ENCODE peak calls at places on chromosomes 6 and 20, in five cellular contexts. One of them, this sample, is unnamed. For H3K36me3 and H3K4me1, the result is how much of the 10 kb centered on the place peaks cover.

GRCh38 chr6:88629838-88630462 is 333.5 kb downstream of the RNGTT start:
- DNase-seq in body of pancreas: no peak
- DNase-seq in stomach: no peak
- DNase-seq in uterus: no peak
- DNase-seq in ovary: no peak
- DNase-seq in this sample: no peak

GRCh38 chr6:165229216-165229615 is 80.2 kb downstream of the C6orf118 start:
- DNase-seq in body of pancreas: no peak
- DNase-seq in stomach: no peak
- DNase-seq in uterus: no peak
- DNase-seq in ovary: no peak
- DNase-seq in this sample: no peak

GRCh38 chr6:66628917-66629316 is 921.9 kb upstream of the EYS start:
- DNase-seq in body of pancreas: no peak
- DNase-seq in stomach: no peak
- DNase-seq in uterus: no peak
- DNase-seq in ovary: no peak
- DNase-seq in this sample: no peak

GRCh38 chr6:41636803-41637178 is 1.5 kb upstream of the MDFI start:
- DNase-seq in body of pancreas: peak
- DNase-seq in stomach: peak
- DNase-seq in uterus: no peak
- DNase-seq in ovary: peak
- DNase-seq in this sample: no peak

GRCh38 chr6:5904527-5904926 is 102.2 kb downstream of the NRN1 start:
- DNase-seq in body of pancreas: no peak
- DNase-seq in stomach: no peak
- DNase-seq in uterus: no peak
- DNase-seq in ovary: no peak
- DNase-seq in this sample: no peak

GRCh38 chr6:157774153-157775135 is 48.6 kb upstream of the SNX9 start:
- DNase-seq in body of pancreas: no peak
- DNase-seq in stomach: no peak
- DNase-seq in uterus: no peak
- DNase-seq in ovary: no peak
- DNase-seq in this sample: no peak

GRCh38 chr6:71197770-71198169 is 90.8 kb upstream of the OGFRL1 start:
- DNase-seq in body of pancreas: no peak
- DNase-seq in stomach: no peak
- DNase-seq in uterus: no peak
- DNase-seq in ovary: no peak
- DNase-seq in this sample: no peak

GRCh38 chr6:56642366-56643261 is at the start of gene DST:
- DNase-seq in body of pancreas: no peak
- DNase-seq in stomach: no peak
- DNase-seq in uterus: no peak
- DNase-seq in ovary: no peak
- DNase-seq in this sample: no peak

GRCh38 chr6:111486921-111487320 is 3.9 kb upstream of the REV3L start:
- DNase-seq in body of pancreas: no peak
- DNase-seq in stomach: no peak
- DNase-seq in uterus: no peak
- DNase-seq in ovary: no peak
- DNase-seq in this sample: no peak

GRCh38 chr20:44489931-44490330 is 14.3 kb downstream of the TTPAL start:
- DNase-seq in body of pancreas: no peak
- DNase-seq in stomach: no peak
- DNase-seq in uterus: no peak
- DNase-seq in ovary: no peak
- DNase-seq in this sample: no peak
- H3K36me3 ChIP-seq in body of pancreas: under half
- H3K36me3 ChIP-seq in stomach: half or more
- H3K36me3 ChIP-seq in uterus: under half
- H3K36me3 ChIP-seq in ovary: under half
- H3K36me3 ChIP-seq in this sample: half or more

GRCh38 chr20:17966432-17967312 is 1.9 kb downstream of the SNX5 start:
- DNase-seq in body of pancreas: no peak
- DNase-seq in stomach: no peak
- DNase-seq in uterus: no peak
- DNase-seq in ovary: no peak
- DNase-seq in this sample: no peak

GRCh38 chr20:17965042-17965697 is 3.4 kb downstream of the SNX5 start:
- DNase-seq in body of pancreas: no peak
- DNase-seq in stomach: no peak
- DNase-seq in uterus: no peak
- DNase-seq in ovary: no peak
- DNase-seq in this sample: no peak

GRCh38 chr20:17963114-17963897 is 5.3 kb downstream of the SNX5 start:
- DNase-seq in body of pancreas: no peak
- DNase-seq in stomach: no peak
- DNase-seq in uterus: no peak
- DNase-seq in ovary: no peak
- DNase-seq in this sample: no peak

GRCh38 chr20:17964073-17964472 is 4.5 kb downstream of the SNX5 start:
- DNase-seq in body of pancreas: no peak
- DNase-seq in stomach: no peak
- DNase-seq in uterus: no peak
- DNase-seq in ovary: no peak
- DNase-seq in this sample: no peak

DNA sequence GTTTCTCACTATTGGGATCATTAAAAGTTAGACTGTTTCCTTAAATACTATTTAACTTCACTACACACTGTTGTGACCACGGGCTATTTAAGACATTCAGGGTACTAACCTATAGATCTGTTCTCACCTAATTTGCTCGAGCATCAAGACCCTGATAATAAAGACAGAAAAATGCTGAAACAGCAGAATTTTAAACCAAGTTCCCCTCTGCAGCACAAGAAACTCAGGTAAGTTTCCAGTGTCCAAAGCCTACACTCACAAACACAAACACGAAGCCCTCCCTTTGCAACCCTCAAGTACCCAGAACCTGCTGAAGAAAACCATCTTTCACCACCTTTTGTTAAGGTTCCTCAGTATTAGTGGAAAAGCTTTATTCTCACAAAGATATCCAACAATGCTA is 4.0 kb downstream of the SNX5 start:
- DNase-seq in body of pancreas: no peak
- DNase-seq in stomach: no peak
- DNase-seq in uterus: no peak
- DNase-seq in ovary: no peak
- DNase-seq in this sample: no peak
- H3K4me1 ChIP-seq in body of pancreas: half or more
- H3K4me1 ChIP-seq in stomach: half or more
- H3K4me1 ChIP-seq in uterus: under half
- H3K4me1 ChIP-seq in ovary: under half
- H3K4me1 ChIP-seq in this sample: half or more

GRCh38 chr6:3001146-3001772 is 1.6 kb downstream of the NQO2 start:
- DNase-seq in body of pancreas: no peak
- DNase-seq in stomach: no peak
- DNase-seq in uterus: no peak
- DNase-seq in ovary: no peak
- DNase-seq in this sample: no peak
- H3K27ac ChIP-seq in body of pancreas: no peak
- H3K27ac ChIP-seq in stomach: no peak
- H3K27ac ChIP-seq in uterus: no peak
- H3K27ac ChIP-seq in ovary: no peak
- H3K27ac ChIP-seq in this sample: peak

DNA sequence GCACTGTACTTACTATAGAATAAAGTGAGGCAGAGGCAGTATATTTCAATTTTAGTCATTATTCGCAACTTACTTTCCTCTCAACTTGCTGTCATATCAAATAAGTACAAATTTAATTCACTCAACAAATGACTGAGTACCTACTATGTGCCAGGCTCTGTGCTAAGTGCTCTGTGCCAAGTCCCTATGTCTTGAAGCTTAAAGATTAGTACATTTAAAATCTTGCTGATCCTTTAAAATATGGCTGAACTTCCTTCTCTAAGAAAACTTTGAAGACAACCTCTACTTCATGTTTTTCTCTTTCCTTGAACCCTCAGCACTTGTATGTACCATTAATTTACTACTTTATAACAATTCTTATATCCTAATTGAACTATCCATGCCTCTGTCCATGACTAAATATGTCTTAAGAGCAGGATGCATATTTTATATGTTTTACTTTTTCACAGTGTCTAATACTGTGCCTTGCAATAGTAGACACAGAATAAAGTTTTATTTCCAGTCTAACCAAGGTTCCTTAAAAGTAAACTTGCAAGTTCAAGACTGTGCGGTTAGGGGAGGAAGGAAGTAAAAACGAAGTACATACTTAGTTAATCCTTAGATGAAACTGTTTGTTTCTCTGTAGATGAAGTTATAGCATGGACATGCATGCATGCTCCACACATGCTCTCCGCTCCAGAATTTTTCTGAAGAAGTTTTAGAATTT is 10.0 kb upstream of the LATS1 start:
- DNase-seq in body of pancreas: no peak
- DNase-seq in stomach: no peak
- DNase-seq in uterus: no peak
- DNase-seq in ovary: no peak
- DNase-seq in this sample: no peak
- H3K36me3 ChIP-seq in body of pancreas: under half
- H3K36me3 ChIP-seq in stomach: half or more
- H3K36me3 ChIP-seq in uterus: under half
- H3K36me3 ChIP-seq in ovary: under half
- H3K36me3 ChIP-seq in this sample: half or more

GRCh38 chr6:42984924-42985475 is 630 bp downstream of the PPP2R5D start:
- DNase-seq in body of pancreas: peak
- DNase-seq in stomach: no peak
- DNase-seq in uterus: no peak
- DNase-seq in ovary: no peak
- DNase-seq in this sample: no peak

GRCh38 chr6:42981866-42982265 is 2.5 kb upstream of the PPP2R5D start:
- DNase-seq in body of pancreas: no peak
- DNase-seq in stomach: no peak
- DNase-seq in uterus: no peak
- DNase-seq in ovary: no peak
- DNase-seq in this sample: no peak

GRCh38 chr6:42988486-42989020 is 4.2 kb downstream of the PPP2R5D start:
- DNase-seq in body of pancreas: no peak
- DNase-seq in stomach: no peak
- DNase-seq in uterus: no peak
- DNase-seq in ovary: no peak
- DNase-seq in this sample: no peak

GRCh38 chr6:42987533-42988451 is 3.4 kb downstream of the PPP2R5D start:
- DNase-seq in body of pancreas: no peak
- DNase-seq in stomach: no peak
- DNase-seq in uterus: no peak
- DNase-seq in ovary: no peak
- DNase-seq in this sample: no peak

GRCh38 chr6:42984001-42984923 is at the start of gene PPP2R5D:
- DNase-seq in body of pancreas: peak
- DNase-seq in stomach: peak
- DNase-seq in uterus: peak
- DNase-seq in ovary: peak
- DNase-seq in this sample: peak
- H3K4me1 ChIP-seq in body of pancreas: under half
- H3K4me1 ChIP-seq in stomach: under half
- H3K4me1 ChIP-seq in uterus: under half
- H3K4me1 ChIP-seq in ovary: under half
- H3K4me1 ChIP-seq in this sample: half or more

DNA sequence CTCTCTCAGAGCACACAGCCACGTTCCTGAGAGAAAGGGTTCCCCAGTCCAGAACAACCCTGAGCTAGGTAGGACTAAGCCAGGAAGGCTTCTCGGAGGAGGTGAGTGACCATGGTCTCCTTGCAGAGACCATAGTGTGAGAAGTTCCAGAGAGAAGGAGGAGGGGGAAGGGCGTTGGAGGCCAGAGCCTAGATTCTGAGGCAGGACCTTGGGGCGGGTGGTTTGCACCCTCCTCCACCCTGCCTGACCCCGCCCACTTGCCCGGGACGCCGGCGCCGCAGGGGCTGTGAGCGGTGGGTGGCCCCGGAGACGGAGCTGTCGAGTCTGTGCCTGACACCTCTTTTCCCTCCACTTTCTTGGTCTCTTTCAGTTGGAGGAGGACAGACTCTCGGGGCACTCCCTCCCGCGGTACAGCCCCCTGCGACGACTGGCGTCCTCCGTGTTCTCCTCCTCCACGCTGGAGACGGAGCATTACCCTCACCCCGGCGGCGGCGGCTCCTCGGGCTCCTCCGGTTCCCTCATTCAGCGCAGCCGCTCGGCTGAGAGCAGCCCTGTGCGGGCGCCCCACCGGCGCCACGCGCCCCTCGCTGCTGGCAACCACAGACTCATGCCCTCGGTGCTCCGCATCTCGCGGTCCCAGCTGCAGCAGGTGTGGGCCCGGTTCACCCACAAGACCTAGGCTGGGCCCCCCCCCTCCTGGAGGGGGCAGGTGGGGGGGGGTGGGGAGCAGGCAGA is 26.2 kb downstream of the TTBK1 start:
- DNase-seq in body of pancreas: peak
- DNase-seq in stomach: peak
- DNase-seq in uterus: no peak
- DNase-seq in ovary: no peak
- DNase-seq in this sample: no peak
- H3K27ac ChIP-seq in body of pancreas: peak
- H3K27ac ChIP-seq in stomach: peak
- H3K27ac ChIP-seq in uterus: no peak
- H3K27ac ChIP-seq in ovary: no peak
- H3K27ac ChIP-seq in this sample: peak

DNA sequence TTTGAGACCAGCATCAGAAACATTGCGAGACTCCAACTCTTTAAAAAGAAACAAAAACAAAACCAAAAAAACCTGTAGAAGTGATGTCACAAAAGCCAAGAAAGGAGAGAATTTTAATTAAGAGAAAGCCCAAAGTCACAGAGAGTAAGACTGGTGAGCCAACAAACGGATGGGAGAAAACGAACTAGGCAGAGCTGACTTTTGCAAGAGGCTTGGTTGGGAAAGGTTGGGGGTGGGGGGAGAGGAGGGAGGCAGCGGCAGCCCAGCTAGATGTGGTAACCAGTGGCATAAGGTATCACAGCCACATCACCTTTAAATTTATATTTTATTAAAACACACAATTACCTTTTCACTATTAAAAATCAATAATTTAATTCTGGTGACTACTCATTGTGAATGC is 23.5 kb downstream of the NOL7 start:
- DNase-seq in body of pancreas: no peak
- DNase-seq in stomach: no peak
- DNase-seq in uterus: no peak
- DNase-seq in ovary: no peak
- DNase-seq in this sample: no peak
- H3K36me3 ChIP-seq in body of pancreas: under half
- H3K36me3 ChIP-seq in stomach: half or more
- H3K36me3 ChIP-seq in uterus: under half
- H3K36me3 ChIP-seq in ovary: under half
- H3K36me3 ChIP-seq in this sample: under half

GRCh38 chr20:2390971-2391675 is 10.4 kb downstream of the TGM6 start:
- DNase-seq in body of pancreas: no peak
- DNase-seq in stomach: no peak
- DNase-seq in uterus: no peak
- DNase-seq in ovary: no peak
- DNase-seq in this sample: no peak
- H3K4me1 ChIP-seq in body of pancreas: under half
- H3K4me1 ChIP-seq in stomach: under half
- H3K4me1 ChIP-seq in uterus: under half
- H3K4me1 ChIP-seq in ovary: under half
- H3K4me1 ChIP-seq in this sample: under half

This sample was measured in left ventricle myocardium inferior.